ENCODE peak calls at places on chromosomes 12 and 14, in six cellular contexts. Z is IMR-90, P is H1, N is H9, O is mesenchymal stem cell, C is neuronal stem cell. T is an unnamed sample.

GRCh38 chr12:60494249-60494648 is 898.4 kb downstream of the SLC16A7 start:
- DNase-seq in Z (peak), P (no peak), N (no peak), O (peak), C (no peak), T (peak)

GRCh38 chr12:52344111-52344510 is 22.9 kb upstream of the KRT83 start:
- DNase-seq in Z (no peak), P (no peak), N (peak), O (no peak), C (no peak), T (peak)

GRCh38 chr14:82879949-82880535 is 1346.4 kb upstream of the SEL1L start:
- DNase-seq in Z (no peak), P (no peak), N (no peak), O (no peak), C (no peak), T (no peak)

GRCh38 chr12:71045781-71046180 is 112.0 kb downstream of the TSPAN8 start:
- DNase-seq in Z (no peak), P (no peak), N (no peak), O (peak), C (no peak), T (no peak)

GRCh38 chr14:105168979-105169507 is 467 bp upstream of the JAG2 start:
- DNase-seq in Z (no peak), P (no peak), N (peak), O (peak), C (peak), T (peak)

GRCh38 chr14:73714656-73715081 is 485 bp upstream of the PNMA1 start:
- DNase-seq in Z (peak), P (no peak), N (no peak), O (no peak), C (no peak), T (no peak)

GRCh38 chr12:37547611-37548010 is 769.0 kb upstream of the ALG10B start:
- DNase-seq in Z (no peak), P (no peak), N (no peak), O (no peak), C (no peak), T (no peak)

GRCh38 chr12:3135522-3136461 is 58.6 kb downstream of the TSPAN9 start:
- DNase-seq in Z (peak), P (peak), N (peak), O (peak), C (peak), T (peak)

GRCh38 chr12:104049278-104050257 is at the start of gene GLT8D2:
- DNase-seq in Z (peak), P (no peak), N (peak), O (peak), C (peak), T (peak)

GRCh38 chr14:99908653-99909250 is 115.5 kb downstream of the EML1 start:
- DNase-seq in Z (no peak), P (no peak), N (no peak), O (no peak), C (no peak), T (no peak)

GRCh38 chr14:99905121-99905520 is 111.9 kb downstream of the EML1 start:
- DNase-seq in Z (no peak), P (no peak), N (no peak), O (no peak), C (no peak), T (no peak)

GRCh38 chr14:99902925-99903324 is 109.7 kb downstream of the EML1 start:
- DNase-seq in Z (no peak), P (no peak), N (no peak), O (no peak), C (no peak), T (no peak)

GRCh38 chr14:99907761-99908652 is 114.8 kb downstream of the EML1 start:
- DNase-seq in Z (no peak), P (no peak), N (no peak), O (no peak), C (no peak), T (no peak)

DNA sequence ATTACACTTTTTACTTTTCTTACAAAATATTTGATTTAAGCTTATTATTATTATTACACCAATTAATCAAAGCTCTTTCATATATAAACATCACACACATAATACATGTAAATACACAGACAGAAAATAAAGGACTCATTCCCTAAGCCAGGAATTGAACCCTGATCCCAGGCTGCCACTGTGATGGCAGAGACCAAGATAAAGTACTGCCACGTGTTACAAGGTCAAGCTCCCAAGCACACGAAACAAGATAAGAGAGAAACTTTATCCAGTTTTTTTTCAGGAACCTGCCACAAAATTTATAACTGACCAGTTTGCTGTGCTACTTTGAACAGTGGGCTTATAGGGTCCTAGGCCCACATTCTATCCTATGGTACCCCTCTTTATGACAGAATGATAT is 111.3 kb downstream of the EML1 start:
- DNase-seq in Z (no peak), P (no peak), N (no peak), O (no peak), C (no peak), T (no peak)
- H2BK120ac ChIP-seq in Z (no peak), P (no peak), N (no peak), O (no peak), C (no peak), T (no peak)

DNA sequence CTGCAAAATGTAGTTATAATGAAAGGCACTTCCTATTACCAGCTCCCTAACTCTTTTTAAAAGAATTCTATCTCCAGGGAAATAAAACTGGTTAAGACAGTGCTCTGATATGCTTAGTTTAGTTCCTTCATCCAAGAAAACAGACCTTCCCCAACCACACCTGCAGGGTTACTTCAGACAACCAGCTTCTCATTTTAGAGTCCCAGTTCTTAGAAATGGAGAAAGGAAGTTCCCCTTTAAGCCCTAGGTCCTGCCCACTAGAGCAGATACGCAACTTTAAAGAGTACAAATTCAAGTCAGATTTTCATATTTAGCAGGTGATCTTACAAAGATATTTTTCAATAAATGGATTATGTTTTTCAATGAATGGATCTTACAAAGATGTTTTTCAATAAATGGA is 4.4 kb upstream of the WSB2 start:
- DNase-seq in Z (no peak), P (no peak), N (no peak), O (no peak), C (no peak), T (no peak)
- H2AK5ac ChIP-seq in Z (no peak), P (no peak), N (no peak), O (no peak), C (no peak), T (no peak)

GRCh38 chr12:26109343-26109841 is 15.4 kb downstream of the BHLHE41 start:
- DNase-seq in Z (peak), P (no peak), N (no peak), O (peak), C (no peak), T (no peak)
- H2BK15ac ChIP-seq in Z (no peak), P (no peak), N (no peak), O (no peak), C (no peak), T (no peak)

GRCh38 chr12:50824914-50825313 is 17.8 kb upstream of the TMPRSS12 start:
- DNase-seq in Z (no peak), P (no peak), N (no peak), O (no peak), C (no peak), T (no peak)

GRCh38 chr12:50825372-50825838 is 17.3 kb upstream of the TMPRSS12 start:
- DNase-seq in Z (peak), P (no peak), N (no peak), O (peak), C (peak), T (peak)

GRCh38 chr12:50828121-50828520 is 14.6 kb upstream of the TMPRSS12 start:
- DNase-seq in Z (no peak), P (no peak), N (no peak), O (no peak), C (no peak), T (no peak)
- H2BK120ac ChIP-seq in Z (no peak), P (no peak), N (no peak), O (no peak), C (no peak), T (no peak)

DNA sequence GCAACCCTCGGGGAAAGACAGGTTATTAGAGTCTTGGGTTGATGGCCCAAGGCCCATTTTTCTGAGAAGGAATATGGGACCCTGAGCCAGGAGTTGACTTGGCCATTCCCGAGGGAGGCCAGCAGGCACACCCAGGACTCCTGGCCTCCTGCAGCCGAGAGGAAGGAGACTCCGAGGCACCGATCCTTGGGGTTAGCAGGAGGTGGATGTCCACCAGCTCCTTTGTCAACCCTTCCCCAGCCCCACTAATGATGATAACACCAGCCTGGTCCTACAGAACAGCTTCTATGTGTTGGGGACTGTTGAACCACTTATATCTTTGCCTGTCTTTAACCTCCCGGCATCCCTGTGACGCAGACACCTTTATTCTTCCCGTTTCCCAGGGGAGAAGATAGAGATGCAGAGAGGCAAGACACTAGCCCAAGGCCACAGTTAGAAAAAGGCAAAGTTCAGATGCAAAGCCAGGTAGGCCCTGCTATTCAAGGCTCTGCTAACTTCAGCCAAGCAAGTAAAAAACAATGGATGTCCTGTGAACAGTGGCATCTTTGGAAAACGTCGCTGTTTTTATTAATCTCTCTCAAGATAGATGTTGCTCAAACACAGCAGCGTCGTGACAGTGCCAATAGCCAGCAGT is 767.3 kb upstream of the TBX3 start:
- DNase-seq in Z (no peak), P (no peak), N (no peak), O (no peak), C (no peak), T (peak)
- H2AK5ac ChIP-seq in Z (peak), P (peak), N (no peak), O (no peak), C (no peak), T (peak)

GRCh38 chr14:87998414-87998813 is 5.4 kb upstream of the GALC start:
- DNase-seq in Z (no peak), P (no peak), N (no peak), O (no peak), C (no peak), T (peak)
- H2BK15ac ChIP-seq in Z (no peak), P (no peak), N (no peak), O (no peak), C (no peak), T (no peak)